ENCODE peak calls at places on chromosome 6, in six cellular contexts. P is neural crest cell, K is lung, N is lower lobe of right lung, V is hepatocyte, U is H9. F is an unnamed sample.
A peak's percentile ranks its signal among the peaks of the same experiment; 100 is the strongest.

GRCh38 chr6:41939091-41939847 is 2.3 kb downstream of the CCND3 start:
- DNase-seq in P (no peak), K (peak; percentile 66), U (peak; percentile 81), V (peak; percentile 63), N (peak; percentile 80), F (peak; percentile 21)

GRCh38 chr6:63261820-63262219 is 50.6 kb downstream of the FKBP1C start:
- DNase-seq in V (no peak), U (no peak), K (no peak), N (no peak), P (no peak), F (no peak)

GRCh38 chr6:154852700-154853099 is 119.5 kb downstream of the SCAF8 start:
- DNase-seq in K (no peak), P (no peak), V (no peak), U (no peak), N (no peak), F (no peak)

GRCh38 chr6:100228437-100229424 is 234.7 kb upstream of the MCHR2 start:
- DNase-seq in K (peak; percentile 72), P (peak; percentile 69), U (peak; percentile 93), V (peak; percentile 85), N (peak; percentile 83), F (peak; percentile 90)

GRCh38 chr6:20538131-20538662 is 3.9 kb downstream of the CDKAL1 start:
- DNase-seq in N (no peak), P (no peak), U (no peak), V (no peak), K (no peak), F (no peak)

GRCh38 chr6:144413418-144413817 is 128.3 kb downstream of the UTRN start:
- DNase-seq in P (no peak), U (no peak), V (no peak), N (no peak), K (no peak), F (no peak)

GRCh38 chr6:75167426-75167825 is 38.4 kb downstream of the COL12A1 start:
- DNase-seq in U (no peak), V (no peak), N (no peak), K (no peak), P (no peak), F (no peak)

GRCh38 chr6:56758553-56758952 is 115.9 kb upstream of the DST start:
- DNase-seq in U (no peak), P (no peak), K (no peak), V (no peak), N (no peak), F (no peak)

GRCh38 chr6:53347921-53348435 is 772 bp downstream of the ELOVL5 start:
- DNase-seq in U (peak; percentile 56), V (peak; percentile 81), N (peak; percentile 80), P (peak; percentile 59), K (peak; percentile 65), F (peak; percentile 81)

GRCh38 chr6:158776737-158777136 is 42.4 kb downstream of the EZR start:
- DNase-seq in P (no peak), U (no peak), K (no peak), V (no peak), N (no peak), F (no peak)

GRCh38 chr6:1502041-1502440 is 107.7 kb upstream of the FOXC1 start:
- DNase-seq in N (no peak), U (no peak), V (no peak), P (no peak), K (no peak), F (no peak)

GRCh38 chr6:157659536-157660271 is 163.3 kb upstream of the SNX9 start:
- DNase-seq in U (no peak), P (no peak), N (no peak), K (no peak), V (no peak), F (no peak)

GRCh38 chr6:98842489-98843180 is 8.3 kb downstream of the POU3F2 start:
- DNase-seq in P (no peak), V (no peak), U (peak; percentile 66), N (no peak), K (no peak), F (peak; percentile 71)

DNA sequence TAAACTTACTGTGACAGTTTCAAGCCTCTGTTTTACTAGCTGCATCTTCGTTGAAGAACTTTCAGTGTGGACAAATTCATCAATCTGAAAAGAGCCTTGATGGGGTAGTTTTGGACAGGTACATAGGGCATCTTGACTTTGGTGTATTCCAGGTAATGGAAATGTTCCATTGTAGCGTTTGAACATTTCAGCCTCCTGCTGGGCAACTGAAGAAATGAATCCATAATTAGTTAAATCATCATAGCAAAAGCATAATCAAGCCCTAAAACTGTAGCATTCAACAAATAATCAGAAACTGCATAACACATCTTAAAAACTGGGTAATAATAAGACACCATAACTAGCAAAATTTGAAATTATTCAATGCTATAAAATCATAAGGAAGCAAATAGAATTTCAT is 86.2 kb downstream of the AHI1 start:
- DNase-seq in V (no peak), U (no peak), P (no peak), K (no peak), N (no peak), F (no peak)
- TF ChIP-seq CTCF in V (peak; percentile 28), U (peak; percentile 18), P (peak; percentile 56), K (no peak), N (no peak), F (peak; percentile 61)

DNA sequence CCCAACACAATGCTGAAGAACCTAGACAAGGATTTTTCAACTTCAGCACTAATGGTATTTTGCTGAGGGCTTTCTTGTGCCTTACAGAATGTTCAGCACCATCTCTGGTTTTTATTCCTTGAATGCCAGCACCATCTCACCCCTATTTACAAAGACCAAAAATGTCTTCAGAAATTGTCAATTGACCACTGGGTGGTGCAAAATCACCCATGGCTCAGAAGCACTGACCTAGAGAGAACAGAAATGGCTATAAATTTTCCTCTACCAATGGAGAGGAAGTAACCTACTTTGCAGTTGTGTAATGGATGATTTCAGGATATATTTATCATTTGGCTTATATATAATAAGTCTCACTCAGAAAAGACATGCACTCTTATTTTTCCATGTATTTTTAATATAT is 431.0 kb upstream of the IRAK1BP1 start:
- DNase-seq in N (no peak), K (no peak), V (peak; percentile 4), P (no peak), U (no peak), F (no peak)
- TF ChIP-seq CTCF in N (no peak), K (no peak), V (peak; percentile 12), P (peak; percentile 21), U (peak; percentile 58), F (peak; percentile 8)

GRCh38 chr6:47729457-47729856 is 31.1 kb downstream of the ADGRF4 start:
- DNase-seq in N (no peak), K (no peak), P (no peak), U (no peak), V (no peak), F (no peak)
- TF ChIP-seq CTCF in N (no peak), K (no peak), P (no peak), U (no peak), V (no peak), F (no peak)

GRCh38 chr6:95293257-95293656 is 284.1 kb upstream of the MANEA start:
- DNase-seq in P (no peak), U (no peak), V (no peak), N (no peak), K (no peak), F (no peak)
- TF ChIP-seq CTCF in P (no peak), U (no peak), V (no peak), N (no peak), K (no peak), F (no peak)

DNA sequence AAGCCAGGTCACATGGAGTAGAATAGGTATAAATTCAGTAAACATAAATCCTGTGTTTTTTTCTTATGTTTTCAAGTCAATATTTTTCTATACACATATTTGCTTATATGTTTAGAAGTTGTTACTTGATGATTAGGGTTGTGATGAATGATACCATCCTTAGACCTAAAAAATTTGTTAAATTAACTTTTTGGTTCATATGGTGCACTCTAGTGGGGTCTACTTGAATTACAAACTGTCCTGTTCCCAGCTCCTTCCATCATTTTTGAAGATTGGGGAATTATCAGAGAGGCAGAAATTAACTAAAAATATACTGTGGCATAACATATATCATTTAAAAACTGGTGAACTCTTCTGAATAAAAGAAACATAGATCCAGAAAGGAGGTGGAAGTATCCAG is 48.3 kb upstream of the RIPPLY2 start:
- DNase-seq in U (no peak), K (no peak), V (no peak), N (no peak), P (no peak), F (no peak)
- TF ChIP-seq CTCF in U (peak; percentile 53), K (no peak), V (no peak), N (no peak), P (peak; percentile 27), F (no peak)

DNA sequence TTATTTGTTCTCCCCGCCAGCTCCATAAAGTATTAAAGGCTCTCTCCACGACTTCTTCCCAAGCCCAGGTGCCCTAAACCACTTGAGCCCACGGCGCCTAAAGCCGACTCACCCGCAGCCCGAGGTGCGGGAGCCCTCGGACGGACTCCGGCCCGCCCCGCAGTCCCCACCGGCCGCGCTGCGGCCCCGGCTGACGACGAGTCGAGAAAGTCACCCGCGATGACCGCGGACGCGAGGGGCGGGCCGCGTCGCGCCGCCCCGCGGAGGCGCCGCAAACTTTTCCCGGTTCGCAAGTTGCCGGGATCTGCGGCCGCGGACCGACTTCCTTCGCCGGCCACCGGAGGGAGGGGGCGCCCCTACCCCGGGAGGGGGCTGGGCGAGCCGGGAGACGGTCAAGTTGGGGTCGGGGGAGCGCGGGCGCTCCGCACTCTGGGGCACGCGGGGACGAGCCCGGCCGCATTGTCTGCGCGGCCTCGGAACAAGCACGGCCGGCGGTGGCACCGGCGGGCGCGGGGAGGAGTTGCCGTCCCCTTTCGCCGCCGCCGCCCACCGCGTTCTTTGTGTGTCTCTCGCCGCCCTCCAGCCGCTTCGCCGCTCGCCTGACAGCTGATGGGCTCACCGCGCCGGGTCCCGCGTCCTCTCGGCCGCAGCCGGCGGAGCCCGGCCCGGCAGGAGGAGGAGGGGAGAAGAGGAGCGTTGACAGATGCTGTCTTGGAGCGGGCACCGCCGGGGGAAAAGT is 131.5 kb downstream of the OGFRL1 start:
- DNase-seq in U (no peak), P (no peak), V (peak; percentile 70), K (peak; percentile 41), N (peak; percentile 70), F (no peak)
- TF ChIP-seq CTCF in U (no peak), P (peak; percentile 45), V (peak; percentile 34), K (no peak), N (peak; percentile 42), F (peak; percentile 23)

DNA sequence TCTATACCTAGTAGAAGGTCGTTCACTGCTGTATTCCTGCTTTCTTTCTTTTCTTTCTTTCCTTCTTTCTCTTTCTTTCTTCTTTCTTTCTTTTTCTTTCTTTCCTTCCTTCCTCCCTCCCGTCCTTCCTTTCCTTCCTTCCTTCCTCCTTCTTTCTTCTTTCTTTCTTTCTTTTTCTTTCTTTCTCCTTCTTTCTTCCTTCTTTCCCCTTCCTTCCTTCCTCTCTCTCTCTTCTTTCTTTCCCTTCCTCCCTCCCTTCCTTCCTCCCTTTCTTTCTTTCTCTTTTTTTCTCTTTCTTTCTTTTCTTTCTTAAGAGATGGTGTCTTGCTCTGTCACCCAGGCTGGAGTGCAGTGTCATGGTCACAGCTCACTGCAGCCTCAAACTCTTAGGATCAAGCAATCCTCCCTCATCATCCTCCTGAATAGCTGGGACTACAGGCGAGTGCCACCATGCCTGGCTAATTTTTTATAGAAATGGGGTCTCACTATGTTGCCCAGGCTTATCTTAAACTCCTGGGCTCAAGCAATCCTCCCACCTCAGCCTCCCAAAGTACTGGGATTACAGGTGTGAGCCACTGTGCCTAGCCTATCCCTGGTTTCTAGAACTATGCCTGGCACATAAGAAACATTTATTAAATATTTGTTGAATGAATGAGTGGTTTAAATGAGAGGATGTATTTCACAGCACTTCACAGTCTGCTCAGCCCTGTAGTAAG is 2.6 kb upstream of the DNPH1 start:
- DNase-seq in N (no peak), P (no peak), K (no peak), V (no peak), U (no peak), F (no peak)
- TF ChIP-seq CTCF in N (no peak), P (no peak), K (no peak), V (no peak), U (no peak), F (no peak)

GRCh38 chr6:36839819-36840379 is 655 bp upstream of the CPNE5 start:
- DNase-seq in V (peak; percentile 65), P (peak; percentile 51), U (no peak), N (peak; percentile 52), K (no peak), F (peak; percentile 74)
- TF ChIP-seq CTCF in V (peak; percentile 25), P (peak; percentile 42), U (peak; percentile 47), N (peak; percentile 29), K (no peak), F (peak; percentile 27)

F was measured in glutamatergic neuron.